ENCODE peak calls at places on chromosomes 5 and 9, in five cellular contexts. P is left lung, C is psoas muscle, Q is kidney, H is fibroblast of lung. A is an unnamed sample.

GRCh38 chr5:135555530-135555929 is 19.8 kb upstream of the NEUROG1 start:
- DNase-seq in Q (no peak), H (no peak), C (no peak), P (no peak), A (no peak)

GRCh38 chr5:22754155-22754554 is 99.0 kb downstream of the CDH12 start:
- DNase-seq in P (no peak), Q (no peak), H (no peak), C (no peak), A (no peak)

GRCh38 chr5:129098488-129099183 is 4.1 kb downstream of the ISOC1 start:
- DNase-seq in H (no peak), P (no peak), Q (no peak), C (no peak), A (no peak)

GRCh38 chr5:115209279-115209678 is 39.6 kb upstream of the TRIM36 start:
- DNase-seq in H (peak; percentile 49), Q (no peak), P (no peak), C (no peak), A (peak; percentile 36)

GRCh38 chr5:58042933-58043606 is 416.8 kb downstream of the PLK2 start:
- DNase-seq in P (no peak), H (peak; percentile 52), Q (no peak), C (no peak), A (peak; percentile 11)

GRCh38 chr9:7209051-7209450 is 451.3 kb downstream of the KDM4C start:
- DNase-seq in C (no peak), H (no peak), P (no peak), Q (no peak), A (no peak)

GRCh38 chr5:159775890-159776289 is 140.4 kb upstream of the ADRA1B start:
- DNase-seq in Q (no peak), C (no peak), P (no peak), H (peak; percentile 48), A (no peak)

GRCh38 chr9:94908583-94909249 is 182.2 kb downstream of the AOPEP start:
- DNase-seq in C (no peak), P (no peak), H (peak; percentile 63), Q (no peak), A (no peak)

GRCh38 chr9:88544245-88544644 is 9.3 kb downstream of the NXNL2 start:
- DNase-seq in Q (no peak), C (peak; percentile 17), P (no peak), H (no peak), A (no peak)

GRCh38 chr9:92482336-92482735 is at the start of gene ASPN:
- DNase-seq in C (no peak), H (peak; percentile 76), Q (no peak), P (no peak), A (no peak)

GRCh38 chr5:88885043-88885442 is 2.1 kb upstream of the MEF2C start:
- DNase-seq in P (no peak), Q (no peak), H (no peak), C (no peak), A (no peak)

GRCh38 chr9:133589454-133590227 is 19.5 kb downstream of the FAM163B start:
- DNase-seq in P (peak; percentile 47), C (no peak), H (no peak), Q (peak; percentile 41), A (no peak)

GRCh38 chr9:20997503-20998076 is 33.9 kb downstream of the HACD4 start:
- DNase-seq in H (no peak), C (no peak), Q (no peak), P (no peak), A (no peak)

GRCh38 chr5:106097308-106097707 is 1573.4 kb downstream of the EFNA5 start:
- DNase-seq in P (no peak), Q (no peak), H (peak; percentile 61), C (no peak), A (no peak)

GRCh38 chr5:86929123-86929766 is 311.5 kb downstream of the COX7C start:
- DNase-seq in Q (no peak), H (no peak), C (no peak), P (no peak), A (no peak)

GRCh38 chr5:95712347-95712958 is 18.7 kb upstream of the RHOBTB3 start:
- DNase-seq in C (no peak), Q (no peak), H (peak; percentile 97), P (no peak), A (no peak)

GRCh38 chr9:93302586-93303257 is 118.8 kb downstream of the WNK2 start:
- DNase-seq in Q (peak; percentile 55), H (peak; percentile 42), P (no peak), C (peak; percentile 47), A (peak; percentile 73)

GRCh38 chr5:82031220-82032119 is 59.6 kb downstream of the ATG10 start:
- DNase-seq in Q (no peak), C (no peak), P (no peak), H (no peak), A (no peak)

GRCh38 chr9:116151966-116152381 is 1.6 kb upstream of the PAPPA start:
- DNase-seq in Q (no peak), C (no peak), H (peak; percentile 93), P (no peak), A (no peak)

GRCh38 chr5:84255318-84255717 is 129.4 kb downstream of the EDIL3 start:
- DNase-seq in H (peak; percentile 35), C (no peak), Q (no peak), P (no peak), A (no peak)

GRCh38 chr9:23005061-23005690 is 558.6 kb downstream of the DMRTA1 start:
- DNase-seq in H (no peak), C (no peak), P (no peak), Q (no peak), A (no peak)

GRCh38 chr9:36151306-36152210 is 15.0 kb downstream of the GLIPR2 start:
- DNase-seq in H (peak; percentile 85), C (peak; percentile 54), Q (peak; percentile 83), P (peak; percentile 92), A (peak; percentile 81)

GRCh38 chr9:78235771-78236510 is at the start of gene CEP78:
- DNase-seq in P (peak; percentile 98), C (peak; percentile 92), Q (peak; percentile 96), H (peak; percentile 95), A (peak; percentile 94)

GRCh38 chr9:136326061-136326776 is 1.1 kb upstream of the GPSM1 start:
- DNase-seq in H (peak; percentile 82), P (peak; percentile 72), Q (peak; percentile 75), C (no peak), A (no peak)

GRCh38 chr9:127067603-127068220 is 54.7 kb downstream of the ANGPTL2 start:
- DNase-seq in H (peak; percentile 10), C (no peak), Q (no peak), P (no peak), A (no peak)

GRCh38 chr9:215631-216155 is 1.0 kb downstream of the DOCK8 start:
- DNase-seq in H (no peak), Q (no peak), P (no peak), C (no peak), A (no peak)

GRCh38 chr5:174723979-174724483 is 351 bp upstream of the MSX2 start:
- DNase-seq in P (no peak), C (no peak), Q (no peak), H (peak; percentile 37), A (no peak)
- H3K4me3 ChIP-seq in P (peak overlapping the region; percentile 44), C (peak overlapping the region; percentile 87), Q (peak overlapping the region; percentile 53), H (peak overlapping the region; percentile 61), A (peak overlapping the region; percentile 51)

GRCh38 chr9:121901616-121902015 is 191.5 kb downstream of the TTLL11 start:
- DNase-seq in P (no peak), Q (no peak), H (peak; percentile 53), C (no peak), A (no peak)

GRCh38 chr9:121896545-121896943 is 196.6 kb downstream of the TTLL11 start:
- DNase-seq in H (no peak), C (no peak), Q (no peak), P (no peak), A (no peak)

GRCh38 chr9:121902483-121903135 is 190.5 kb downstream of the TTLL11 start:
- DNase-seq in Q (no peak), P (no peak), C (no peak), H (peak; percentile 100), A (no peak)

GRCh38 chr9:121897140-121897539 is 196.0 kb downstream of the TTLL11 start:
- DNase-seq in P (no peak), C (no peak), H (no peak), Q (no peak), A (no peak)

GRCh38 chr9:121900163-121900562 is 192.9 kb downstream of the TTLL11 start:
- DNase-seq in Q (no peak), C (no peak), H (no peak), P (no peak), A (no peak)
- H3K4me1 ChIP-seq in Q (no peaks in the 10 kb centered on the region), C (peaks cover 17% of the 10 kb centered on the region), H (no peaks in the 10 kb centered on the region), P (no peaks in the 10 kb centered on the region), A (no peaks in the 10 kb centered on the region)

GRCh38 chr9:91163441-91163772 is 198.3 kb downstream of the AUH start:
- DNase-seq in P (no peak), Q (no peak), H (no peak), C (no peak), A (peak; percentile 37)
- H3K4me3 ChIP-seq in P (no peak overlapping the region), Q (no peak overlapping the region), H (no peak overlapping the region), C (no peak overlapping the region), A (no peak overlapping the region)

GRCh38 chr9:125687464-125687863 is 19.5 kb downstream of the MAPKAP1 start:
- DNase-seq in C (no peak), H (no peak), P (no peak), Q (no peak), A (no peak)
- H3K4me1 ChIP-seq in C (no peaks in the 10 kb centered on the region), H (peaks cover 3% of the 10 kb centered on the region), P (peaks cover 11% of the 10 kb centered on the region), Q (no peaks in the 10 kb centered on the region), A (no peaks in the 10 kb centered on the region)

A was measured in transverse colon.